ENCODE peak calls at places on chromosomes 3 and 15, in eight cellular contexts. G is heart left ventricle, N is K562, V is transverse colon, Z is testis, T is astrocyte, J is Panc1, O is lung. W is an unnamed sample.

GRCh38 chr15:81189583-81190283 is 6.9 kb upstream of the IL16 start:
- DNase-seq in G (peak; percentile 77), N (no peak), V (peak; percentile 14), Z (peak; percentile 59), T (peak; percentile 86), J (no peak), O (peak; percentile 64), W (no peak)

GRCh38 chr3:149586871-149587270 is 71.0 kb downstream of the WWTR1 start:
- DNase-seq in G (no peak), N (no peak), V (no peak), Z (no peak), T (peak; percentile 81), J (peak; percentile 88), O (no peak), W (no peak)

GRCh38 chr3:128698211-128699011 is 27.6 kb upstream of the RAB7A start:
- DNase-seq in G (peak; percentile 59), N (no peak), V (peak; percentile 46), Z (peak; percentile 58), T (no peak), J (no peak), O (peak; percentile 46), W (no peak)

GRCh38 chr15:41656188-41656587 is 4.0 kb upstream of the MGA start:
- DNase-seq in G (no peak), N (no peak), V (no peak), Z (no peak), T (peak; percentile 57), J (no peak), O (no peak), W (no peak)

GRCh38 chr3:148233403-148233802 is 464.3 kb upstream of the AGTR1 start:
- DNase-seq in G (no peak), N (no peak), V (no peak), Z (no peak), T (peak; percentile 32), J (no peak), O (no peak), W (no peak)

GRCh38 chr15:57502116-57502515 is 89.6 kb upstream of the MYZAP start:
- DNase-seq in G (no peak), N (no peak), V (no peak), Z (no peak), T (no peak), J (no peak), O (no peak), W (no peak)

GRCh38 chr3:140273542-140274195 is 338.7 kb downstream of the CLSTN2 start:
- DNase-seq in G (no peak), N (no peak), V (no peak), Z (no peak), T (peak; percentile 33), J (no peak), O (no peak), W (no peak)

GRCh38 chr3:194715022-194715800 is 29.5 kb downstream of the FAM43A start:
- DNase-seq in G (no peak), N (no peak), V (no peak), Z (no peak), T (no peak), J (no peak), O (no peak), W (no peak)

GRCh38 chr3:123800352-123800682 is 83.8 kb downstream of the MYLK start:
- DNase-seq in G (no peak), N (no peak), V (no peak), Z (no peak), T (no peak), J (no peak), O (no peak), W (no peak)

GRCh38 chr3:169144691-169145090 is 518.8 kb downstream of the MECOM start:
- DNase-seq in G (no peak), N (peak; percentile 21), V (no peak), Z (no peak), T (no peak), J (no peak), O (no peak), W (no peak)

GRCh38 chr15:48759921-48760320 is 50.9 kb downstream of the CEP152 start:
- DNase-seq in G (no peak), N (no peak), V (no peak), Z (no peak), T (no peak), J (no peak), O (peak; percentile 59), W (no peak)

GRCh38 chr3:56673781-56674457 is 9.1 kb downstream of the TASOR start:
- DNase-seq in G (no peak), N (no peak), V (no peak), Z (no peak), T (no peak), J (no peak), O (no peak), W (no peak)

GRCh38 chr3:139301183-139301582 is 42.6 kb upstream of the MRPS22 start:
- DNase-seq in G (no peak), N (peak; percentile 48), V (no peak), Z (no peak), T (peak; percentile 49), J (no peak), O (no peak), W (no peak)

GRCh38 chr15:22980189-22981136 is at the start of gene CYFIP1:
- DNase-seq in G (peak; percentile 93), N (peak; percentile 78), V (peak; percentile 90), Z (peak; percentile 79), T (peak; percentile 78), J (no peak), O (peak; percentile 86), W (peak; percentile 47)

GRCh38 chr3:146222204-146223046 is 28.5 kb downstream of the PLSCR4 start:
- DNase-seq in G (no peak), N (peak; percentile 5), V (peak; percentile 63), Z (no peak), T (peak; percentile 26), J (no peak), O (no peak), W (no peak)

GRCh38 chr3:188721990-188722389 is 449.8 kb upstream of the TPRG1 start:
- DNase-seq in G (no peak), N (no peak), V (no peak), Z (no peak), T (no peak), J (no peak), O (no peak), W (no peak)

GRCh38 chr15:90035095-90035834 is 34.1 kb downstream of the ZNF710 start:
- DNase-seq in G (peak; percentile 62), N (peak; percentile 30), V (peak; percentile 55), Z (peak; percentile 45), T (peak; percentile 70), J (no peak), O (peak; percentile 60), W (no peak)

GRCh38 chr3:42874749-42875148 is 930 bp downstream of the CYP8B1 start:
- DNase-seq in G (no peak), N (no peak), V (no peak), Z (no peak), T (no peak), J (no peak), O (no peak), W (no peak)

GRCh38 chr3:29156071-29156715 is 124.7 kb upstream of the RBMS3 start:
- DNase-seq in G (no peak), N (no peak), V (no peak), Z (no peak), T (no peak), J (no peak), O (no peak), W (peak; percentile 20)

GRCh38 chr3:153404157-153404556 is 242.1 kb downstream of the RAP2B start:
- DNase-seq in G (no peak), N (no peak), V (no peak), Z (no peak), T (no peak), J (no peak), O (no peak), W (no peak)

GRCh38 chr3:125207507-125207906 is 5.0 kb downstream of the SLC12A8 start:
- DNase-seq in G (no peak), N (no peak), V (no peak), Z (no peak), T (no peak), J (no peak), O (no peak), W (no peak)

DNA sequence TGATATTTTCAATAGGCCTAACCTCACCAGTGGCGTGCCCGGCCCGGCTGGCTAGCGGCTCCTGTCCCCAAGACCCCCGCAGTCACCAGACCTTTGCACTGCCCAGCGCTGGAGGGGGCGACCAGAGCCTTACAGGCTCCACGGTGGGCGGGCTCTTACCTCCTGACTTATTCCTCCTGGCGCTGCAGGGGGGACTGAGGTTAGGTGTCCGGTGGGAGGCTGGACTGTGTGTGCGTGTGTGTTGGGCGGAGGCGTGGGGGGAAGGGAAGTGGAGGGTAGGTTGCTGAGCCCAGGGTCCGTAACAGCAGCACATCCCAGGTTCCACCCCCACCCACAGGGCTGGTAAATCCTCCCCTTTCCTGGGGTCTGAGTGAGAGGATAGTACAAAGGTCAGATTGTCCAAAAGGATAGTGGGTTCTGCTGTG is 27.5 kb upstream of the THRB start:
- DNase-seq in G (no peak), N (no peak), V (no peak), Z (peak; percentile 20), T (no peak), J (no peak), O (no peak), W (no peak)
- H3K4me3 ChIP-seq in G (peak overlapping the region; percentile 79), N (peak overlapping the region; percentile 55), V (peak overlapping the region; percentile 85), Z (peak overlapping the region; percentile 69), T (peak overlapping the region; percentile 57), J (peak overlapping the region; percentile 54), O (no peak overlapping the region), W (peak overlapping the region; percentile 61)

DNA sequence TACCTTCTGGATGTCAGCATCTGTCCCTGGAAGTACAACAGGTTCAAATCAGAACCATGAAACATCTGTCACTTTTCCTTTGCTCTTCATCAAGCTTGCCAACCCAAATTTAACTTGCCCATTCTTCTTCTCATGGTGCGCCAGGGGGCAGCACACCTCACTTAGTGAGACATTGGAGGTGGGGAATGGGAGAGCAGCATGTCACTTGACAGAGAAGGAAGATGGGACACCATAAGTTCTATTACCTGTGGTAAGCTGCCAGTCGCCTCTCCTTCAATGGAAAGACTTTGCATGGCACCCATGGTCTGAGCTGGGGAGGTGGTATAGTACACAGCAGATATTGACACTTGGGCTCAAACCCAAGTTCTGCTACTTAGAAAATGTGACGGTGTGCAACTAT is 2.9 kb downstream of the SCN5A start:
- DNase-seq in G (no peak), N (peak; percentile 74), V (no peak), Z (no peak), T (no peak), J (no peak), O (no peak), W (no peak)
- H3K27me3 ChIP-seq in G (peaks cover 20% of the 10 kb centered on the region), N (peaks cover 68% of the 10 kb centered on the region), V (peaks cover 41% of the 10 kb centered on the region), Z (no peaks in the 10 kb centered on the region), T (peaks cover 42% of the 10 kb centered on the region), J (no peaks in the 10 kb centered on the region), O (no peaks in the 10 kb centered on the region), W (peaks cover 44% of the 10 kb centered on the region)

DNA sequence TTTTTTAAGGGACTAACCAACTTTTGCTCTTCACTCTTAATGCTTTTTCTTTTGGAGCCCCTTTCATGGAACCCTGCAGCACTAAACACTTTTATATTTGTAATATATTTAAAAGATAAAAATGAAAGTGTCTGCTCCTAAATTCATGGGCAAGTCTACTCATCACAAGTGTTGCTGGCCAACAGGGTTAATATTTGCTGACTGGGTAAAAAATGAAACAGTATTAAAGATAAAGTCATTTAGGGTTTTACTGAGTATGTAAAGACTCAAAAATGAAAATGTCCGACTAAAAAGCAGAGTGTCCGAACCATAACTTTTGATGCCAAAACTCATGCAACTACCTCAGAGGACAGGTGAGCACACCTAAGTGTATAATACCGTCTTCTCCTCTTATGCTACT is 54.0 kb downstream of the MOBP start:
- DNase-seq in G (no peak), N (no peak), V (no peak), Z (no peak), T (no peak), J (no peak), O (no peak), W (no peak)
- H3K4me1 ChIP-seq in G (no peaks in the 10 kb centered on the region), N (no peaks in the 10 kb centered on the region), V (no peaks in the 10 kb centered on the region), Z (no peaks in the 10 kb centered on the region), T (no peaks in the 10 kb centered on the region), J (no peaks in the 10 kb centered on the region), O (no peaks in the 10 kb centered on the region), W (no peaks in the 10 kb centered on the region)

GRCh38 chr3:41204369-41204768 is 5.1 kb downstream of the CTNNB1 start:
- DNase-seq in G (no peak), N (no peak), V (no peak), Z (no peak), T (no peak), J (no peak), O (no peak), W (no peak)
- H3K4me3 ChIP-seq in G (no peak overlapping the region), N (no peak overlapping the region), V (no peak overlapping the region), Z (no peak overlapping the region), T (no peak overlapping the region), J (no peak overlapping the region), O (no peak overlapping the region), W (no peak overlapping the region)